ENCODE peak calls at places on chromosomes 11 and 22, in five cellular contexts. A is ovary, R is esophagus squamous epithelium, B is cardiac muscle cell, P is substantia nigra. O is an unnamed sample.

GRCh38 chr11:2390091-2390870 is 10.3 kb upstream of the TSSC4 start:
- DNase-seq in B (no peak), P (peak), R (no peak), A (no peak), O (no peak)

GRCh38 chr11:1453611-1454386 is 32.8 kb downstream of the MOB2 start:
- DNase-seq in A (no peak), P (peak), B (no peak), R (no peak), O (no peak)

GRCh38 chr22:32622004-32622761 is 147.6 kb downstream of the FBXO7 start:
- DNase-seq in A (peak), P (no peak), B (peak), R (no peak), O (no peak)

GRCh38 chr22:32352681-32353080 is 5.0 kb upstream of the RFPL3 start:
- DNase-seq in P (no peak), B (no peak), R (no peak), A (no peak), O (no peak)

GRCh38 chr22:21657020-21657360 is 8.8 kb upstream of the PPIL2 start:
- DNase-seq in A (no peak), B (no peak), R (no peak), P (no peak), O (no peak)

GRCh38 chr22:17191163-17191562 is 28.1 kb downstream of the ADA2 start:
- DNase-seq in P (no peak), B (peak), A (no peak), R (no peak), O (no peak)

GRCh38 chr11:35073691-35074382 is 65.1 kb upstream of the CD44 start:
- DNase-seq in A (no peak), R (no peak), P (no peak), B (no peak), O (no peak)

GRCh38 chr11:105861225-105861624 is 160.8 kb downstream of the MSANTD4 start:
- DNase-seq in B (peak), A (no peak), P (no peak), R (no peak), O (no peak)

GRCh38 chr11:17720796-17721171 is 1.4 kb downstream of the MYOD1 start:
- DNase-seq in A (no peak), B (no peak), R (no peak), P (no peak), O (no peak)

GRCh38 chr11:116035972-116036371 is 531.8 kb upstream of the CADM1 start:
- DNase-seq in R (no peak), P (no peak), A (no peak), B (no peak), O (no peak)

GRCh38 chr22:32175751-32176644 is 16.9 kb upstream of the C22orf42 start:
- DNase-seq in R (no peak), B (no peak), P (no peak), A (no peak), O (no peak)

GRCh38 chr11:86370922-86371614 is 3.6 kb upstream of the CCDC81 start:
- DNase-seq in P (no peak), A (no peak), R (no peak), B (peak), O (no peak)

GRCh38 chr11:99425596-99425995 is 404.8 kb downstream of the CNTN5 start:
- DNase-seq in A (no peak), B (no peak), R (no peak), P (no peak), O (no peak)

GRCh38 chr11:130633466-130633865 is 185.0 kb downstream of the ADAMTS15 start:
- DNase-seq in B (no peak), A (no peak), R (no peak), P (no peak), O (no peak)

GRCh38 chr11:26027887-26028286 is 304.0 kb upstream of the ANO3 start:
- DNase-seq in B (no peak), A (no peak), P (no peak), R (no peak), O (no peak)

GRCh38 chr11:133794205-133794604 is 51.1 kb downstream of the SPATA19 start:
- DNase-seq in P (no peak), B (no peak), R (no peak), A (no peak), O (no peak)

GRCh38 chr11:2685566-2686359 is 14.0 kb downstream of the KCNQ1OT1 start:
- DNase-seq in B (no peak), P (no peak), R (no peak), A (peak), O (no peak)

GRCh38 chr22:33271390-33272161 is 213.4 kb upstream of the SYN3 start:
- DNase-seq in P (peak), R (no peak), B (peak), A (peak), O (peak)

GRCh38 chr22:33620085-33620484 is 300.2 kb downstream of the LARGE1 start:
- DNase-seq in B (no peak), A (no peak), P (no peak), R (no peak), O (no peak)

GRCh38 chr11:45913514-45913913 is 4.2 kb downstream of the PEX16 start:
- DNase-seq in P (no peak), B (no peak), A (no peak), R (no peak), O (no peak)

GRCh38 chr22:41995211-41995610 is 3.4 kb upstream of the WBP2NL start:
- DNase-seq in A (no peak), B (no peak), R (no peak), P (no peak), O (no peak)

GRCh38 chr11:126163074-126163700 is 48.3 kb downstream of the RPUSD4 start:
- DNase-seq in R (no peak), B (peak), A (no peak), P (no peak), O (no peak)

GRCh38 chr11:20355221-20356219 is 8.0 kb upstream of the HTATIP2 start:
- DNase-seq in A (no peak), P (no peak), B (peak), R (no peak), O (no peak)

GRCh38 chr11:2724653-2725366 is 25.0 kb upstream of the KCNQ1OT1 start:
- DNase-seq in R (no peak), B (peak), P (no peak), A (no peak), O (no peak)

GRCh38 chr22:22866381-22867111 is 21.1 kb upstream of the IGLL5 start:
- DNase-seq in A (no peak), P (no peak), R (no peak), B (no peak), O (no peak)

GRCh38 chr11:3052567-3052966 is 4.7 kb downstream of the CARS1 start:
- DNase-seq in A (no peak), P (no peak), B (no peak), R (no peak), O (no peak)

GRCh38 chr11:112734207-112734606 is 227.0 kb upstream of the NCAM1 start:
- DNase-seq in P (no peak), B (peak), A (peak), R (no peak), O (no peak)

GRCh38 chr22:25645266-25645665 is 80.8 kb downstream of the GRK3 start:
- DNase-seq in A (no peak), B (peak), P (no peak), R (no peak), O (no peak)

GRCh38 chr11:17572359-17572690 is 25.3 kb downstream of the OTOG start:
- DNase-seq in P (no peak), B (no peak), A (no peak), R (no peak), O (no peak)

GRCh38 chr11:118627566-118627965 is 20.2 kb downstream of the PHLDB1 start:
- DNase-seq in P (peak), A (no peak), R (no peak), B (no peak), O (no peak)
- H3K27ac ChIP-seq in P (peak), A (no peak), R (no peak), B (no peak), O (peak)

GRCh38 chr22:36027579-36027959 is 1.1 kb downstream of the RBFOX2 start:
- DNase-seq in P (no peak), B (no peak), R (no peak), A (no peak), O (no peak)
- H3K27ac ChIP-seq in P (peak), B (peak), R (peak), A (peak), O (peak)

GRCh38 chr11:12472401-12473065 is 95.2 kb downstream of the PARVA start:
- DNase-seq in A (no peak), R (no peak), B (peak), P (no peak), O (no peak)
- H3K27ac ChIP-seq in A (no peak), R (no peak), B (no peak), P (no peak), O (no peak)

GRCh38 chr22:50527921-50528681 is 1.7 kb downstream of the TYMP start:
- DNase-seq in B (no peak), P (no peak), R (no peak), A (no peak), O (no peak)

GRCh38 chr22:50526849-50527801 is 1.7 kb upstream of the SCO2 start:
- DNase-seq in R (no peak), B (peak), A (peak), P (peak), O (no peak)

GRCh38 chr22:50530280-50530856 is 556 bp upstream of the TYMP start:
- DNase-seq in A (peak), P (no peak), R (no peak), B (peak), O (no peak)

GRCh38 chr22:50529416-50530279 is at the start of gene TYMP:
- DNase-seq in P (peak), A (no peak), R (no peak), B (no peak), O (no peak)

GRCh38 chr22:50528682-50529415 is 963 bp downstream of the TYMP start:
- DNase-seq in R (no peak), A (no peak), P (no peak), B (no peak), O (no peak)
- H3K27ac ChIP-seq in R (peak), A (no peak), P (peak), B (no peak), O (peak)

DNA sequence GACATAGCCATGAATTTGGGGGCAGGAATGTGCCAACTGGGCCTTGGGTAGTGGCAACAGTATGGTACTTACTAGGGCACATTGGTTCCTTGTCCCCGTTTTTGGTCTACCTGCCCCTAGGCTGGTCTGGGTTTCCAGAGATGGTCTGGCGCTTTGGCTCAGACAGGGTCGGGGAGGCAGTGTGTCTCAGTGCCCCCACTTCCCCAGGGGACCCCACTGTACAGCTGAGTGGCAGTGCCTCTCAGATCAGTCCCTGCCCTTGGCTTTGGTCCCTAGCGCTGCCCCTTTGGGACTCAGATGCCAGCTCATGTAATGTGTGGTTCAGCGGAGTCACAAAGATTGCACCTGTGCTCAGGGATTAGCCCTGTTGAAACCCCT is 3.3 kb downstream of the RIC8A start:
- DNase-seq in P (no peak), B (no peak), R (no peak), A (no peak), O (no peak)
- H3K27ac ChIP-seq in P (no peak), B (no peak), R (no peak), A (no peak), O (no peak)

GRCh38 chr11:61297741-61298140 is 2.6 kb upstream of the VWCE start:
- DNase-seq in B (peak), A (peak), P (peak), R (no peak), O (no peak)

GRCh38 chr11:61298663-61299244 is 3.6 kb upstream of the VWCE start:
- DNase-seq in A (no peak), R (no peak), P (no peak), B (peak), O (no peak)

GRCh38 chr11:61294717-61295595 is at the start of gene VWCE:
- DNase-seq in R (no peak), P (peak), A (peak), B (peak), O (no peak)

GRCh38 chr11:61295596-61295926 is 445 bp upstream of the VWCE start:
- DNase-seq in R (no peak), A (no peak), P (no peak), B (no peak), O (no peak)

GRCh38 chr11:61297341-61297740 is 2.2 kb upstream of the VWCE start:
- DNase-seq in A (no peak), B (no peak), P (no peak), R (no peak), O (no peak)
- H3K27ac ChIP-seq in A (peak), B (no peak), P (peak), R (no peak), O (peak)

DNA sequence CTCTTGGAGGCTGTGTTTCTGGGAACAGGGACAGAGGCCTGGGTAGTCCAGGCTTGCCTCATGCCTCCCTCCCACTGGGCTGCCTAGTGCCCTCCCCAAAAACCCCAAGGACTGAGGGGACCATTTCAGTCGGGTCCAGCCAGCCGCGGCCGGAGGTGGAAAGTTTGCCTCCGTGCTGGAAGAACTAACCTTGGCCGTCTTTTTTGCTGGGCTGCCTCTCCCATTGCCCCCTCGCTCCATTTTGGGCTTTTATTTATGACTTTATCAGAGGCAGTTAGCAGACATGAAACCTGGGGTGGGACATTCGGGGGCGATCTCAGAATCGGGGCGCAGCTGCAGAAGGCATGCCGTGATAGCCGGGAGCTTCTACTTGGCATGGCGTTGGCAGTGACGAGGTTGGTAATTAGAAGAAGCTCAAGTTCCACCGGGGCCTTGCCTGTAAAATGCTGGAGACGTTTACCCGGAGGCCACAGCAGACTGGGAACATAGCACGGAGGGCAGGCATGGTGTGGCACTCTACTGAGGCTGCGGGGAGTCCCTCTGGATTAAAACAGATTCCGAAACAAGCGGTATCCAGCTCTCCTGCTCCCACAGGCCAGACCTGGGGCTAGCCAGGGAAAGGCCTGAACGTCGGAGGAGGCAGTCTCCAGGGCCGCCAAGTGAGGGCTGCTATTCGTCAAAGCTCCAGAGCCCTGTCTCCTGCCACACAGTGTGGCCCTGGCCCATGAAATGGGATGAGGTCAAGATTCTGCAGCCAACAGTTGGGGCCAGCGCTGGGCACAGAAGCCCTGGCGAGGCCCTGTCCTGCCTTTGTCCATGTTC is 76.4 kb upstream of the PPARA start:
- DNase-seq in R (no peak), A (no peak), P (no peak), B (peak), O (no peak)
- H3K27ac ChIP-seq in R (peak), A (peak), P (peak), B (no peak), O (peak)

GRCh38 chr11:117315285-117316196 is 515 bp downstream of the BACE1 start:
- DNase-seq in A (no peak), B (no peak), R (no peak), P (peak), O (peak)

GRCh38 chr11:117318738-117319137 is 2.7 kb upstream of the BACE1 start:
- DNase-seq in B (no peak), A (no peak), P (no peak), R (no peak), O (no peak)

GRCh38 chr11:117313828-117314768 is 2.0 kb downstream of the BACE1 start:
- DNase-seq in P (no peak), R (no peak), A (no peak), B (no peak), O (no peak)

GRCh38 chr11:117314840-117315239 is 1.2 kb downstream of the BACE1 start:
- DNase-seq in P (no peak), R (no peak), A (no peak), B (peak), O (no peak)

GRCh38 chr11:117316197-117316961 is at the start of gene BACE1:
- DNase-seq in B (peak), P (peak), A (peak), R (no peak), O (peak)
- H3K27ac ChIP-seq in B (peak), P (peak), A (peak), R (peak), O (peak)

GRCh38 chr11:44243633-44244343 is 66.2 kb downstream of the ALX4 start:
- DNase-seq in A (no peak), R (no peak), B (peak), P (no peak), O (no peak)

GRCh38 chr11:44243086-44243485 is 66.9 kb downstream of the ALX4 start:
- DNase-seq in P (no peak), A (no peak), R (no peak), B (no peak), O (no peak)

GRCh38 chr11:44246726-44247125 is 63.2 kb downstream of the ALX4 start:
- DNase-seq in R (no peak), P (no peak), A (no peak), B (peak), O (no peak)

GRCh38 chr11:44247508-44247907 is 62.4 kb downstream of the ALX4 start:
- DNase-seq in A (no peak), P (no peak), B (peak), R (no peak), O (no peak)

DNA sequence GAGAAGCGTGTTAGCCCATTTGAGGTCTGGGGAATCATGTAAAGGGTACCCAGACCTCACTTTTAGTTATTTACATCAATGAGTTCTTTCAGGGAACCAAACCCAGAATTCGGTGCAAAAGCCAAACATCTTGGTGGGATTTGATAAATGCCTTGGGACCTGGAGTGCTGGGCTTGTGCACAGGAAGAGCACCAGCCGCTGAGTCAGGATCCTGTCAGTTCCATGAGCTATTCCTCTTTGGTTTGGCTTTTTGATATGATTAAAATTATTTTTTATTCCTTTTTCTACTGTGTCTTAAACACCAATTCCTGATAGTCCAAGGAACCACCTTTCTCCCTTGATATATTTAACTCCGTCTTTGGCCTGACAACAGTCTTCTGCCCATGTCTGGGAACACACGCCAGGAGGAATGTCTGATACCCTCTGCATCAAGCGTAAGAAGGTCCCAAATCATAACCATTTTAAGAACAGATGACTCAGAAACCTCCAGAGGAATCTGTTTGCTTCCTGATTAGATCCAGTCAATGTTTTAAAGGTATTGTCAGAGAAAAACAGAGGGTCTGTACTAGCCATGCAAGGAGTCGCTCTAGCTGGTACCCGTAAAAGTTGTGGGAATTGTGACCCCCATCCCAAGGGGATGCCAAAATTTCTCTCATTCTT is 65.2 kb downstream of the ALX4 start:
- DNase-seq in B (peak), P (no peak), A (no peak), R (no peak), O (no peak)
- H3K27ac ChIP-seq in B (peak), P (no peak), A (no peak), R (no peak), O (no peak)

GRCh38 chr22:39789794-39790193 is 103.8 kb downstream of the ENTHD1 start:
- DNase-seq in R (no peak), B (no peak), A (no peak), P (no peak), O (no peak)
- H3K27ac ChIP-seq in R (no peak), B (no peak), A (no peak), P (no peak), O (no peak)